ENCODE peak calls at places on chromosomes 4 and X, in eight cellular contexts. A is PC-3, L is Calu3, T is GM23338, G is A549, F is BJ, I is RWPE1, H is B cell. P is an unnamed sample.

GRCh38 chr4:183738081-183738673 is 79.1 kb downstream of the TRAPPC11 start:
- DNase-seq in F (no peak), H (no peak), L (no peak), T (no peak), I (peak), A (peak), G (peak), P (no peak)

GRCh38 chr4:186628058-186628711 is 72.8 kb upstream of the MTNR1A start:
- DNase-seq in A (no peak), I (no peak), F (no peak), T (no peak), L (peak), H (no peak), G (no peak), P (no peak)

GRCh38 chr4:121777625-121778024 is 12.7 kb upstream of the SMIM43 start:
- DNase-seq in F (no peak), T (no peak), H (no peak), I (no peak), G (no peak), A (no peak), L (no peak), P (no peak)

GRCh38 chrX:11588097-11588496 is 77.6 kb downstream of the ARHGAP6 start:
- DNase-seq in H (no peak), F (no peak), T (no peak), A (no peak), I (no peak), G (no peak), L (no peak), P (no peak)

GRCh38 chr4:6692806-6693205 is 872 bp upstream of the S100P start:
- DNase-seq in T (no peak), L (peak), F (no peak), A (peak), H (no peak), G (no peak), I (no peak), P (no peak)

GRCh38 chrX:69116077-69116476 is 49.2 kb downstream of the PJA1 start:
- DNase-seq in L (no peak), G (peak), F (no peak), T (no peak), I (peak), A (peak), H (no peak), P (no peak)

GRCh38 chr4:168388890-168389289 is 70.3 kb upstream of the DDX60 start:
- DNase-seq in I (peak), G (no peak), F (no peak), T (no peak), L (no peak), H (no peak), A (peak), P (no peak)

GRCh38 chrX:136204571-136204970 is 46.6 kb downstream of the MAP7D3 start:
- DNase-seq in T (peak), F (peak), L (peak), I (no peak), G (peak), A (peak), H (no peak), P (peak)

GRCh38 chrX:105299286-105299685 is 78.8 kb upstream of the TEX13A start:
- DNase-seq in F (no peak), T (peak), G (no peak), H (no peak), L (no peak), A (no peak), I (no peak), P (no peak)

GRCh38 chrX:7133036-7133412 is 14.5 kb upstream of the STS start:
- DNase-seq in G (no peak), F (no peak), T (no peak), A (no peak), L (peak), H (no peak), I (no peak), P (no peak)

GRCh38 chr4:186840222-186840701 is 116.6 kb upstream of the FAT1 start:
- DNase-seq in I (no peak), L (peak), G (no peak), T (no peak), A (no peak), H (no peak), F (no peak), P (no peak)

GRCh38 chr4:23368081-23368697 is 521.7 kb downstream of the PPARGC1A start:
- DNase-seq in I (no peak), A (peak), H (no peak), T (peak), F (no peak), L (peak), G (no peak), P (no peak)

GRCh38 chr4:180292339-180292738 is 1950.9 kb upstream of the TENM3 start:
- DNase-seq in H (no peak), T (no peak), F (no peak), I (no peak), A (no peak), G (no peak), L (no peak), P (no peak)

GRCh38 chr4:159024266-159024665 is 78.6 kb upstream of the RAPGEF2 start:
- DNase-seq in I (no peak), F (no peak), G (no peak), A (no peak), H (no peak), T (peak), L (no peak), P (no peak)

GRCh38 chrX:109830704-109831206 is 97.7 kb upstream of the ACSL4 start:
- DNase-seq in G (peak), H (no peak), A (peak), F (no peak), T (no peak), L (peak), I (no peak), P (peak)

GRCh38 chrX:65706041-65706828 is 38.8 kb downstream of the MSN start:
- DNase-seq in H (peak), I (peak), T (no peak), L (peak), F (no peak), G (peak), A (peak), P (no peak)

GRCh38 chr4:15327311-15328298 is 100.2 kb upstream of the C1QTNF7 start:
- DNase-seq in F (peak), L (no peak), I (no peak), T (no peak), A (no peak), G (no peak), H (no peak), P (peak)

GRCh38 chr4:36269533-36269932 is 11.9 kb upstream of the DTHD1 start:
- DNase-seq in H (no peak), A (no peak), I (no peak), F (no peak), T (no peak), G (no peak), L (no peak), P (no peak)

GRCh38 chr4:42067264-42067663 is 76.9 kb downstream of the SLC30A9 start:
- DNase-seq in T (no peak), H (no peak), L (no peak), I (no peak), A (no peak), G (no peak), F (no peak), P (no peak)

GRCh38 chr4:48602763-48603162 is 112.7 kb downstream of the ZAR1 start:
- DNase-seq in A (peak), G (no peak), T (no peak), I (no peak), F (no peak), L (no peak), H (no peak), P (no peak)

GRCh38 chr4:96136056-96136455 is 296.2 kb downstream of the PDHA2 start:
- DNase-seq in A (no peak), H (no peak), F (no peak), L (no peak), I (no peak), G (no peak), T (no peak), P (no peak)

GRCh38 chrX:48278958-48279357 is 23.8 kb downstream of the SSX1 start:
- DNase-seq in T (peak), G (peak), A (peak), L (no peak), H (no peak), I (no peak), F (no peak), P (no peak)

GRCh38 chr4:23022032-23022431 is 329.3 kb downstream of the GBA3 start:
- DNase-seq in L (peak), I (peak), F (peak), T (no peak), A (peak), G (peak), H (no peak), P (peak)

GRCh38 chr4:137180349-137180748 is 351.9 kb downstream of the PCDH18 start:
- DNase-seq in L (no peak), H (no peak), I (no peak), T (peak), F (no peak), G (peak), A (no peak), P (no peak)

GRCh38 chrX:154033848-154034247 is 14.1 kb upstream of the IRAK1 start:
- DNase-seq in T (no peak), I (no peak), F (no peak), A (no peak), H (no peak), L (no peak), G (no peak), P (no peak)

GRCh38 chrX:2371026-2371778 is 129.6 kb downstream of the DHRSX start:
- DNase-seq in T (peak), I (no peak), G (no peak), F (no peak), L (no peak), A (no peak), H (no peak), P (no peak)

GRCh38 chrX:10109695-10110094 is 47.1 kb upstream of the CLCN4 start:
- DNase-seq in L (no peak), A (no peak), H (no peak), F (no peak), I (no peak), G (no peak), T (no peak), P (no peak)
- TF ChIP-seq CTCF in L (no peak), A (no peak), H (no peak), F (no peak), I (no peak), G (no peak), T (no peak), P (no peak)

GRCh38 chrX:20718592-20718991 is 451.9 kb upstream of the RPS6KA3 start:
- DNase-seq in G (no peak), I (no peak), L (no peak), F (no peak), H (no peak), A (no peak), T (peak), P (no peak)

GRCh38 chrX:20715176-20715575 is 448.5 kb upstream of the RPS6KA3 start:
- DNase-seq in A (no peak), T (no peak), H (no peak), I (no peak), G (no peak), L (no peak), F (no peak), P (no peak)

GRCh38 chrX:20720954-20721626 is 454.4 kb upstream of the RPS6KA3 start:
- DNase-seq in G (no peak), I (no peak), H (no peak), L (no peak), T (no peak), F (no peak), A (no peak), P (no peak)
- TF ChIP-seq CTCF in G (no peak), I (no peak), H (no peak), L (no peak), T (no peak), F (no peak), A (no peak), P (no peak)

GRCh38 chr4:145623831-145624230 is 4.6 kb downstream of the MMAA start:
- DNase-seq in G (no peak), I (no peak), L (peak), H (no peak), F (no peak), T (no peak), A (peak), P (no peak)

GRCh38 chr4:145618210-145618911 is 824 bp upstream of the MMAA start:
- DNase-seq in L (no peak), T (no peak), I (peak), H (no peak), G (peak), F (no peak), A (no peak), P (no peak)

GRCh38 chr4:145614235-145614615 is 5.0 kb upstream of the MMAA start:
- DNase-seq in F (no peak), A (no peak), L (no peak), G (no peak), T (no peak), I (no peak), H (no peak), P (no peak)

GRCh38 chr4:145618912-145619638 is at the start of gene MMAA:
- DNase-seq in L (peak), T (peak), I (peak), F (peak), A (peak), G (peak), H (peak), P (peak)

DNA sequence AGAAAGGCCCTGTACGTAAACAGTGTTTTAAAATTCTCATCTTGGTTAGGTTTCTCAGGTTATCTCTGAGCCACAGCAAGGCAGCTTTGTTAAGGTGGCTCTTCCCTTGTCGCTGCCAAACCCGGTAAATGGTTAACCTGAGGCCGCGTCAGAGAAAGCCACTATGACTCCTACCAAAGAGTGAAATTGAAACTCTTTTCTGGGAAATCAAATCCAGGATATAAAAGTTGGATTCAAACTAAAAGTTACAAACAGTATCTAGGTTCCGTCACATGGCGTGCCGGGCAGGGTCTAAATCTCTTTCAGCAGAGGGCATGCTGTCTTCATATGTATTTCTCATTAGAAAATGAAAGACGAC is 433 bp downstream of the MMAA start:
- DNase-seq in T (peak), L (peak), G (peak), A (peak), F (no peak), H (no peak), I (peak), P (no peak)
- TF ChIP-seq CTCF in T (no peak), L (no peak), G (no peak), A (no peak), F (no peak), H (no peak), I (peak), P (no peak)

DNA sequence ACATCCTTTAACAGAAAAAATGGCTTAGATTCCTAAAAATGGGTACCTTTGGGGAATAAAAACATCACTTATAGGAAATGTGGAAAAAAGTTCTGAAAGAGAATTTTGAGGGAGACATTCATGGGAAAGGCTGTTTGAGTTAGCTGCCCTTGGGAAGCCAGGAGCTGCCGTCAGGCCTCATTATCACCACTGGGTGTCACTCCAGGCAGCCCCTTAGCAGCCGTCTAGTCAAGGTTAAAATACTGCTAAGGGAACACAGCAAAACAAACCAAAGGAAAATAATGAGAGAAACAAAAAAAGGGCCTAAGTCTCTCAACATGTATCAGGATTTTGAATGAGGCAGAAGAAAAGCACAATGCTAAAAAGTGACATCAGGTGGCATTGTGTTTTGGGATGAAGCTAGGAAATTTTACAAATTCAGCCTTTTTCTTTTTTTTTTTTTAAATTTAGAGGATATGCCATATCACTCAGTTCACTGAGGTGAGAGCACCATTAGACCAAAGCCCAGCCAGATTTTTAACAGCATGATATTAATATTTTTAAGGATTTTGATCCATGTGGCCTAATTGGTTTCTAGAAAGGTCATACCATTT is 235.3 kb downstream of the GPAT3 start:
- DNase-seq in L (peak), G (peak), T (peak), A (peak), I (peak), F (no peak), H (no peak), P (peak)
- TF ChIP-seq CTCF in L (peak), G (peak), T (peak), A (peak), I (peak), F (peak), H (no peak), P (peak)

GRCh38 chr4:9925750-9926439 is 95.4 kb downstream of the SLC2A9 start:
- DNase-seq in T (no peak), L (no peak), H (no peak), F (no peak), I (no peak), G (no peak), A (no peak), P (no peak)

GRCh38 chr4:9931196-9931595 is 90.1 kb downstream of the SLC2A9 start:
- DNase-seq in G (no peak), A (no peak), H (no peak), I (no peak), L (no peak), T (no peak), F (no peak), P (no peak)

GRCh38 chr4:9926591-9926990 is 94.7 kb downstream of the SLC2A9 start:
- DNase-seq in G (no peak), A (no peak), L (no peak), T (no peak), F (no peak), H (no peak), I (no peak), P (no peak)

GRCh38 chr4:9924750-9925149 is 96.5 kb downstream of the SLC2A9 start:
- DNase-seq in A (peak), G (no peak), T (no peak), F (peak), H (no peak), L (peak), I (peak), P (no peak)

GRCh38 chr4:9927317-9928007 is 93.8 kb downstream of the SLC2A9 start:
- DNase-seq in A (no peak), G (no peak), L (no peak), F (no peak), I (no peak), H (no peak), T (no peak), P (no peak)
- TF ChIP-seq CTCF in A (peak), G (no peak), L (no peak), F (no peak), I (no peak), H (no peak), T (peak), P (no peak)

GRCh38 chr4:157291071-157291470 is 70.5 kb downstream of the GRIA2 start:
- DNase-seq in G (no peak), L (no peak), I (no peak), T (peak), A (peak), H (no peak), F (no peak), P (no peak)
- TF ChIP-seq CTCF in G (no peak), L (no peak), I (no peak), T (peak), A (peak), H (no peak), F (peak), P (peak)